ENCODE peak calls at places on chromosomes 2 and 18, in seven cellular contexts. K, L, A, E, X, O and N are unnamed samples.

GRCh38 chr18:46072959-46073358 is 899 bp upstream of the PSTPIP2 start:
- DNase-seq in K (no peak), L (no peak), A (no peak), E (no peak), X (no peak), O (no peak), N (no peak)

GRCh38 chr2:69499242-69499641 is 62.0 kb upstream of the NFU1 start:
- DNase-seq in K (no peak), L (no peak), A (no peak), E (no peak), X (no peak), O (no peak), N (no peak)

GRCh38 chr18:59777636-59778035 is 80.4 kb upstream of the CCBE1 start:
- DNase-seq in K (no peak), L (no peak), A (no peak), E (no peak), X (no peak), O (no peak), N (no peak)

GRCh38 chr2:223725494-223725893 is 111.9 kb downstream of the AP1S3 start:
- DNase-seq in K (peak; percentile 33), L (peak; percentile 7), A (no peak), E (peak; percentile 98), X (no peak), O (no peak), N (peak; percentile 97)

GRCh38 chr18:76445275-76445674 is 49.8 kb downstream of the ZNF516 start:
- DNase-seq in K (no peak), L (no peak), A (no peak), E (peak; percentile 86), X (no peak), O (no peak), N (peak; percentile 79)

GRCh38 chr18:58228762-58229161 is 184.7 kb downstream of the NEDD4L start:
- DNase-seq in K (no peak), L (no peak), A (no peak), E (no peak), X (no peak), O (no peak), N (no peak)

GRCh38 chr2:112795720-112796119 is 11.4 kb upstream of the IL1A start:
- DNase-seq in K (no peak), L (peak; percentile 74), A (no peak), E (no peak), X (no peak), O (peak; percentile 18), N (no peak)

GRCh38 chr2:196479350-196479749 is 160.2 kb upstream of the CCDC150 start:
- DNase-seq in K (no peak), L (no peak), A (no peak), E (peak; percentile 82), X (no peak), O (no peak), N (peak; percentile 57)

GRCh38 chr18:56003651-56004050 is 415.7 kb upstream of the TCF4 start:
- DNase-seq in K (no peak), L (no peak), A (no peak), E (no peak), X (no peak), O (no peak), N (peak; percentile 64)

GRCh38 chr2:142865924-142866323 is 11.5 kb upstream of the KYNU start:
- DNase-seq in K (no peak), L (peak; percentile 53), A (no peak), E (no peak), X (peak; percentile 74), O (no peak), N (peak; percentile 27)

GRCh38 chr2:18232731-18233438 is 327.6 kb downstream of the RDH14 start:
- DNase-seq in K (no peak), L (no peak), A (no peak), E (peak; percentile 38), X (no peak), O (no peak), N (peak; percentile 32)

GRCh38 chr2:15761910-15762309 is 170.2 kb downstream of the DDX1 start:
- DNase-seq in K (no peak), L (no peak), A (no peak), E (no peak), X (no peak), O (no peak), N (no peak)

GRCh38 chr18:12442946-12443345 is 35.2 kb downstream of the PRELID3A start:
- DNase-seq in K (no peak), L (no peak), A (no peak), E (peak; percentile 31), X (no peak), O (no peak), N (no peak)

GRCh38 chr2:14706201-14706600 is 73.7 kb downstream of the LRATD1 start:
- DNase-seq in K (no peak), L (no peak), A (no peak), E (no peak), X (no peak), O (no peak), N (no peak)

GRCh38 chr2:14952383-14952782 is 319.9 kb downstream of the LRATD1 start:
- DNase-seq in K (no peak), L (no peak), A (no peak), E (no peak), X (no peak), O (no peak), N (no peak)

GRCh38 chr18:48795696-48796095 is 155.1 kb downstream of the SMAD7 start:
- DNase-seq in K (no peak), L (no peak), A (no peak), E (no peak), X (no peak), O (no peak), N (no peak)

GRCh38 chr2:209314641-209315040 is 109.2 kb upstream of the MAP2 start:
- DNase-seq in K (no peak), L (no peak), A (no peak), E (peak; percentile 10), X (no peak), O (no peak), N (peak; percentile 35)

GRCh38 chr18:58615150-58616132 is 13.4 kb downstream of the ALPK2 start:
- DNase-seq in K (no peak), L (no peak), A (peak; percentile 80), E (no peak), X (no peak), O (no peak), N (no peak)

GRCh38 chr2:60882971-60883753 is 1.8 kb downstream of the REL start:
- DNase-seq in K (no peak), L (peak; percentile 67), A (peak; percentile 27), E (peak; percentile 18), X (peak; percentile 71), O (no peak), N (peak; percentile 26)